ENCODE peak calls at places on chromosomes 13 and 19, in four cellular contexts. E is mesendoderm, V is transverse colon, O is IMR-90. I is an unnamed sample.

GRCh38 chr13:34803756-34804155 is 138.3 kb upstream of the NBEA start:
- DNase-seq in E (no peak), V (no peak), O (no peak), I (no peak)

GRCh38 chr13:78102121-78102677 is 183.6 kb upstream of the EDNRB start:
- DNase-seq in E (no peak), V (peak; percentile 9), O (peak; percentile 52), I (peak; percentile 4)

GRCh38 chr19:28553005-28553404 is 659.9 kb downstream of the UQCRFS1 start:
- DNase-seq in E (no peak), V (no peak), O (no peak), I (no peak)

GRCh38 chr13:71355010-71355409 is 512.0 kb downstream of the DACH1 start:
- DNase-seq in E (no peak), V (no peak), O (no peak), I (no peak)

GRCh38 chr13:27336005-27336673 is 65.5 kb downstream of the RASL11A start:
- DNase-seq in E (no peak), V (no peak), O (peak; percentile 87), I (peak; percentile 50)

GRCh38 chr13:112447761-112448603 is 71.8 kb downstream of the SPACA7 start:
- DNase-seq in E (no peak), V (no peak), O (no peak), I (no peak)

GRCh38 chr13:43383488-43384165 is 360.2 kb downstream of the DNAJC15 start:
- DNase-seq in E (no peak), V (no peak), O (no peak), I (no peak)

GRCh38 chr13:79096099-79096498 is 310.0 kb downstream of the RBM26 start:
- DNase-seq in E (peak; percentile 28), V (no peak), O (no peak), I (no peak)

DNA sequence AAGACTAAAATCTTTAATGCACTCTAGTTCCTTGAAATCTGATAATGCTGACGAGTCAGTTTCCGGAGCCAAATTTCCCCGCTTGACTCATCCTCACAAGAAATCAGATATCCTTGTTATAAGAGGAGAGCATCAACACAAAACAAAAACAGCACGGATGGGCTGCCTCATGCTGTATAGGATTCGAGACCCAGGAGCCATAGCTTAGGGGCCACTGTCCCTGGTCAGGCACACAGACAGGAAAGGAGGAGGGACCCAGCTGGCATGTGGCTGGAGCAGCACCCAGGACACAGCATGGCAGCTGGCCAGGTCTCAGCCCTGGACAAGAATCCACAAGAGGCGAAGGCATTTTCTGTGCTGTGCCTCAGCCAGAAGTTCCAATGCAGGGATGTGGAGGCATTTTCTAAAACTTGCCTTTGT is 110.2 kb upstream of the SPATA13 start:
- DNase-seq in E (no peak), V (no peak), O (peak; percentile 86), I (peak; percentile 82)
- H3K27ac ChIP-seq in E (no peak overlapping the region), V (peak overlapping the region; percentile 48), O (peak overlapping the region; percentile 17), I (no peak overlapping the region)

GRCh38 chr19:16332991-16333624 is 8.5 kb downstream of the KLF2 start:
- DNase-seq in E (no peak), V (no peak), O (no peak), I (no peak)
- H3K27me3 ChIP-seq in E (peaks cover 10% of the 10 kb centered on the region), V (no peaks in the 10 kb centered on the region), O (no peaks in the 10 kb centered on the region), I (no peaks in the 10 kb centered on the region)

GRCh38 chr19:6458695-6459355 is 767 bp downstream of the SLC25A23 start:
- DNase-seq in E (no peak), V (peak; percentile 62), O (no peak), I (no peak)

GRCh38 chr19:6457958-6458694 is 1.5 kb downstream of the SLC25A23 start:
- DNase-seq in E (no peak), V (no peak), O (no peak), I (no peak)

GRCh38 chr19:6460099-6460884 is 700 bp upstream of the SLC25A23 start:
- DNase-seq in E (peak; percentile 99), V (peak; percentile 98), O (peak; percentile 97), I (peak; percentile 99)

GRCh38 chr19:6455924-6456323 is 3.7 kb downstream of the SLC25A23 start:
- DNase-seq in E (no peak), V (no peak), O (no peak), I (no peak)

DNA sequence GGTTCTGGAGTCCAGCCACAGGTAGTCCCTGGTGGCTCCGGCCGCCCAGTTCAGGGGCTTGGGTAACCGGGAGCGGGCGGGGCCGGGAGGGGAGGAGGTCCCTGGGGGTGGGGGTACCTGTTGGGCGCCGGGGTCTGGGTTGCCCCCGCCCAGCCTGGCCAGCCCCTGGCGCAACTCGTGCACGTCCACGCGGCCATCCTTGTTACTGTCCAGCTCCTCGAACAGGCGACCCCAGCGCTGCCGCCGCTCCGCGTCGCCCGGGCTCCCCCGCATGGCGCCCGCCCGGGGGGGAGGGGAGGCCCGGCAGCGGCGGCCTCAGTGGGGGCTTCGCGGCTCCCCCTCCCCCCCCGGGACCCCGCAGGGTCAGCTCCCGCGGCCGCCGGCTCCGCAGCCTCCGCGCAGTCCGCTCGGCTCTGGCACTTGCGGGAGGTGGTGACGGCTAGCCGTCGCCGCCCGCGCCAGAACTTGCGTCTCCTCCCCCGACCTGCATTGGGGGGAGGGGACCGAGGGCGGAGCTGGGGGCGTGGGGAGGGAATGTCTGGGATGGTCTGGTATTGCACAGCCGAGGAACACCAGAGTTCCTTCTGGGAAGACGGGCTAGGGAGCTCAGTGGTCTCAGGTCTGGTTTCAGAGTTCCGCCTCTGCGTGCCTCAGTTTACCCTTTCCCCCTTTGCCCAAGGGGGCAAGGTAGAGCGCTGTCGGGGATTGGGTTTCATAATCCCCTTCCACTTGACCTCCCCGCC is at the start of gene SLC25A23:
- DNase-seq in E (peak; percentile 88), V (peak; percentile 83), O (peak; percentile 64), I (peak; percentile 46)
- H3K27ac ChIP-seq in E (no peak within 1 kb of the TSS), V (peak within 1 kb of the TSS; percentile 92), O (peak within 1 kb of the TSS; percentile 4), I (no peak within 1 kb of the TSS)

DNA sequence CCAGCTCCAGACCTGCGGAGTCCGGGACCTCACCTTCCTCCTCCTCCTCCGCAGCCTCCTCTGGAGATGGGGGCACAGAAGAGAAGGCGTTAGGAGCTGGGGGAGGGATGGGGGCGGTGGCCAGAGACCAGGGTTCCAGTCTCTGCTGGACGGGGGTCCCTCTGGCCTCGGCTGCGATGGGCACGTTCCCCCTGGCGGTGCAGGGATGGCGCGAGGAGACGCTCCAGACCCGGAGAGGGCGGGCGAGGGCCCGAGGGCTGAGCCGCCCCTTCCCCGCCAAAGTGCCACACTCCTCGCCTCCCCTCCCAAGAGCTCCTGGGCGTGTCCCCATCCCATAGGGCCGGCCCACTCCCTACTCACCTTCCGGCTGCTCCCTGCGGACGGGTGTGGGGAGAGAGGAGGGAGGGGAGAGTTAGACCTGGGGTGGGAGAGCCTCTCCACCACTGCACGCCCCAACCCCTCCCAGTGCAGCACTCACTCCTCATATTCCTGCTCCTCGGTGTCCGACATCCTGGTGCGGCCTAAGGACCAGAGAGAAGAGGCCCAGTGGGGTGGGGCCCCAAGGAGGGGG is 2.3 kb downstream of the TNNT1 start:
- DNase-seq in E (peak; percentile 97), V (no peak), O (no peak), I (no peak)
- H3K27me3 ChIP-seq in E (no peaks in the 10 kb centered on the region), V (peaks cover 92% of the 10 kb centered on the region), O (peaks cover 53% of the 10 kb centered on the region), I (peaks cover 17% of the 10 kb centered on the region)

DNA sequence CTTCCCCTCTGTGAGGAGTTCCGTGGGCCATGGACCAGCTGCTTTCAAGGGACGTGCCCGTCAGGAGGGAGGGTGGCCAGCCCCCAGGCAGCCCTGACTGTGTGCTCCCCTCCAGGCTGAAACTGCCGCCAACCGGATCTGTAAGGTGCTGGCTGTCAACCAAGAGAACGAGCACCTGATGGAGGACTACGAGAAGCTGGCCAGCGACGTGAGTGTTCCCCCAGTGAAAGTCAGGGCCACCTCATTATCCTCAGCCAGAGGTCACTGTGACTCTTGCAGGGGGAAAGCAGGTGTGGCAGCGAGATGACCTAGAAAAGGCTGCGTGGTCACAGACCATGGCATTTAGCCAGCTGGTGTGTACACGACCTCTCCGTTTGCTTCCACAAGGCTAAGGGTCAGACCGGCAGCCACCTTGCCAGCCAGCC is 29.9 kb downstream of the CAPN12 start:
- DNase-seq in E (no peak), V (no peak), O (no peak), I (no peak)
- H3K27ac ChIP-seq in E (no peak overlapping the region), V (peak overlapping the region; percentile 78), O (peak overlapping the region; percentile 12), I (no peak overlapping the region)

DNA sequence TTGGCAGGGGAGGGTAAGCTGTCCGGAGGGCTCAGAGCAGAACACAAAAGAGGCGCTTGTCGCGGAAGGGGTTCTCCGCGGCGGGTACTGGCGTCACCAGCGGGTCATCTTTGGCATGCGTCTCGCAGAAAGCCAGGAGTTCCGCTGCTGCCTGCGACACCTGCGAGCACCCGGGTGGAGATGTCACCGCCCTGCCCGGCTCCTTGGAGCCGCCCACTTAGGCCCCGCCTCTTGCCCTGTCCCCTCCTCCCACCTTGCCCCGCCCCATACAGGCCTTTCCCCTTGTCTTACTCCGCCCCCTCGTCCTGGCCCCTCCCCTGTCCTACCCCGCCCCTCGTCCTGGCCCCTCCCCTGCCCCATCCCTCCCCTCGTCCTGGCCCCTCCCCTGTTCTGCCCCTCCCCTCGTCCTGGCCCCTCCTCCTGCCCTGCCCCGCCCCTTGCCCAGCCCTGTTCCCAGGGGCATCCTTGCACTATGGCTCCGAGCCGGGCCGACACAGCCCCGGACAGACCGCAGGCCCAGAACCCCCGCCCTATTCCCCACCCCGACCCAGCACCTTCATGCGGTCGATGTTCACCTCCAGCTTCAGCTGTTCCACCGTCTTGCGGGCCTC is 1.9 kb downstream of the GNG8 start:
- DNase-seq in E (peak; percentile 95), V (peak; percentile 97), O (peak; percentile 64), I (peak; percentile 63)
- H3K27me3 ChIP-seq in E (no peaks in the 10 kb centered on the region), V (peaks cover 54% of the 10 kb centered on the region), O (no peaks in the 10 kb centered on the region), I (peaks cover 7% of the 10 kb centered on the region)

GRCh38 chr19:38639679-38640078 is 7.8 kb upstream of the ACTN4 start:
- DNase-seq in E (no peak), V (no peak), O (no peak), I (no peak)

GRCh38 chr19:38642176-38642575 is 5.3 kb upstream of the ACTN4 start:
- DNase-seq in E (no peak), V (no peak), O (no peak), I (no peak)

GRCh38 chr19:38638461-38638860 is 9.0 kb upstream of the ACTN4 start:
- DNase-seq in E (peak; percentile 89), V (no peak), O (no peak), I (no peak)

GRCh38 chr19:38644719-38645118 is 2.7 kb upstream of the ACTN4 start:
- DNase-seq in E (peak; percentile 76), V (peak; percentile 61), O (no peak), I (no peak)

DNA sequence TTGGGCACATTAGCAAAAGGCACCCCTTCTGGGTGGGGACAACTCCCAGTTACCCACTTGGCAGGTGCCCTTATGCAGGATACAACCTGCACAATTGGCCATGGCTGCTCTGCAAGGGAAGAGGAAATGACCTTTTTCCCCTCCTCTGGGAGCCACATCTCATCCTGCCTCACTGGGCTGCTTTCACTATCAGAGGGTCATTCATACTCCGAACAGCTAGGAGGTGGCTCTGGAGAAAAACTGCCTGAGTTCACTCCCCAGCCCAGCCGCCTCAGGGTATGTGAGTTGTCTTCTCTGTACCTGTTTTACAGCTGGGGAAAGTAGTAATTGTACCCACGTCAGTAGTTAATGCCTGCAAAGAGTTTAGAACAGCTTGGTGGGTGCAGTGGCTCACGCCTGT is 7.1 kb upstream of the ACTN4 start:
- DNase-seq in E (no peak), V (peak; percentile 53), O (peak; percentile 56), I (no peak)
- H3K27ac ChIP-seq in E (no peak overlapping the region), V (peak overlapping the region; percentile 75), O (no peak overlapping the region), I (no peak overlapping the region)